ENCODE peak calls at places on chromosomes 12 and 14, in seven cellular contexts. T is H1, H is IMR-90, K is mesenchymal stem cell, D is H9, X is neuronal stem cell, A is trophoblast cell. C is an unnamed sample.

GRCh38 chr12:80837342-80837978 is 100.3 kb downstream of the LIN7A start:
- DNase-seq in T (no peak), X (peak; percentile 51), H (peak; percentile 76), A (peak; percentile 82), D (peak; percentile 72), K (peak; percentile 54), C (peak; percentile 96)

GRCh38 chr14:56855891-56856461 is 45.7 kb upstream of the OTX2 start:
- DNase-seq in K (no peak), H (no peak), A (peak; percentile 63), X (peak; percentile 90), T (peak; percentile 58), D (peak; percentile 84), C (peak; percentile 94)

GRCh38 chr12:53631721-53632120 is 5.5 kb upstream of the ATF7 start:
- DNase-seq in D (no peak), X (no peak), K (no peak), H (no peak), A (peak; percentile 89), T (no peak), C (no peak)

GRCh38 chr12:103812789-103813188 is 28.2 kb downstream of the NT5DC3 start:
- DNase-seq in H (no peak), K (no peak), D (no peak), T (no peak), X (no peak), A (no peak), C (no peak)

GRCh38 chr14:72443991-72444431 is 449.9 kb downstream of the DPF3 start:
- DNase-seq in H (no peak), D (no peak), T (no peak), X (no peak), A (no peak), K (no peak), C (no peak)

GRCh38 chr14:23623962-23624361 is 12.2 kb upstream of the DHRS2 start:
- DNase-seq in H (no peak), K (no peak), A (no peak), X (no peak), T (no peak), D (no peak), C (no peak)

GRCh38 chr12:125111403-125111802 is 46.2 kb downstream of the AACS start:
- DNase-seq in T (no peak), X (no peak), H (peak; percentile 14), K (no peak), A (no peak), D (no peak), C (no peak)

GRCh38 chr14:47917344-47917954 is 242.0 kb upstream of the MDGA2 start:
- DNase-seq in T (peak; percentile 56), K (peak; percentile 61), D (peak; percentile 29), A (peak; percentile 62), H (peak; percentile 13), X (peak; percentile 17), C (peak; percentile 70)

GRCh38 chr12:109695961-109696461 is 17.6 kb upstream of the FAM222A start:
- DNase-seq in X (no peak), T (no peak), H (no peak), A (no peak), K (peak; percentile 16), D (no peak), C (no peak)

GRCh38 chr12:52346596-52346995 is 20.7 kb downstream of the KRT85 start:
- DNase-seq in D (no peak), X (no peak), K (no peak), A (no peak), H (no peak), T (no peak), C (no peak)

GRCh38 chr12:52344111-52344510 is 22.9 kb upstream of the KRT83 start:
- DNase-seq in T (no peak), A (peak; percentile 2), D (peak; percentile 54), H (no peak), K (no peak), X (no peak), C (peak; percentile 20)

GRCh38 chr12:52342781-52343490 is 21.7 kb upstream of the KRT83 start:
- DNase-seq in H (no peak), D (no peak), T (no peak), X (no peak), A (no peak), K (no peak), C (no peak)

GRCh38 chr12:52341066-52341580 is 19.9 kb upstream of the KRT83 start:
- DNase-seq in A (no peak), X (no peak), H (no peak), K (no peak), D (no peak), T (no peak), C (no peak)

GRCh38 chr12:52343550-52343949 is 22.4 kb upstream of the KRT83 start:
- DNase-seq in D (no peak), X (no peak), T (no peak), A (no peak), H (no peak), K (no peak), C (no peak)
- H2BK5ac ChIP-seq in D (no peak overlapping the region), X (no peak overlapping the region), T (no peak overlapping the region), A (no peak overlapping the region), H (no peak overlapping the region), K (no peak overlapping the region), C (no peak overlapping the region)

GRCh38 chr12:49624919-49625577 is 1.7 kb downstream of the PRPF40B start:
- DNase-seq in A (peak; percentile 72), H (peak; percentile 72), T (no peak), X (no peak), K (peak; percentile 81), D (no peak), C (no peak)
- H3K27ac ChIP-seq in A (no peak overlapping the region), H (no peak overlapping the region), T (no peak overlapping the region), X (no peak overlapping the region), K (peak overlapping the region; percentile 7), D (no peak overlapping the region), C (no peak overlapping the region)

GRCh38 chr12:88310069-88310468 is 168.0 kb downstream of the TMTC3 start:
- DNase-seq in T (no peak), H (peak; percentile 88), A (peak; percentile 89), X (no peak), K (peak; percentile 81), D (no peak), C (no peak)

GRCh38 chr12:88309546-88309945 is 167.4 kb downstream of the TMTC3 start:
- DNase-seq in A (no peak), H (peak; percentile 83), X (no peak), T (no peak), K (peak; percentile 75), D (no peak), C (no peak)

GRCh38 chr12:88314706-88315105 is 172.6 kb downstream of the TMTC3 start:
- DNase-seq in T (no peak), A (no peak), H (no peak), X (no peak), D (no peak), K (no peak), C (no peak)

GRCh38 chr12:88310666-88311065 is 168.6 kb downstream of the TMTC3 start:
- DNase-seq in X (no peak), H (no peak), K (no peak), T (no peak), A (peak; percentile 84), D (no peak), C (no peak)

GRCh38 chr12:88313554-88313953 is 171.4 kb downstream of the TMTC3 start:
- DNase-seq in X (no peak), D (no peak), H (no peak), A (no peak), K (no peak), T (no peak), C (no peak)
- H3K23ac ChIP-seq in X (no peak overlapping the region), D (no peak overlapping the region), H (no peak overlapping the region), A (no peak overlapping the region), K (no peak overlapping the region), T (no peak overlapping the region), C (no peak overlapping the region)

GRCh38 chr14:83566567-83566966 is 1963.4 kb upstream of the FLRT2 start:
- DNase-seq in H (peak; percentile 4), D (no peak), A (no peak), X (no peak), T (no peak), K (peak; percentile 2), C (no peak)

DNA sequence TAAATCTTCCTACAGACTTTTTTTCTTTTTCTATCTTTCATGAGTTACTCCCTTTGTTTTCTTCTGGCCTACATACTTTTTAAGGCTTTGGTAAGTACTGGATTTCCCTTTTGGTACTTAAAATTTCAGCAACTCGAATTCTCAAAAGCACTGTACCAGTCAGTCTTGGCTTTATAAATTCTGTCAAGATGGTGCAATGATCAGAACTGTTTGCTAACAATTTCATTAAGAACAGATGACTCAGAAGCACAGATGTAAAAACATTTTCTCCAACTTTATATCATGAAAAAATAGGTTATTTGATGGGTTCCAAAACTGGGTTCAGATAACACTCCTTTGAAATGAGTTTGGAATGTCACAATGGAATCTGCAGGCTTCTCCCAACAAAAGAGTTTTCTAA is 1961.8 kb upstream of the FLRT2 start:
- DNase-seq in D (no peak), X (no peak), K (no peak), H (peak; percentile 35), T (no peak), A (no peak), C (no peak)
- H2BK5ac ChIP-seq in D (no peak overlapping the region), X (no peak overlapping the region), K (no peak overlapping the region), H (no peak overlapping the region), T (no peak overlapping the region), A (no peak overlapping the region), C (no peak overlapping the region)

GRCh38 chr14:75144944-75145343 is 18.1 kb upstream of the NEK9 start:
- DNase-seq in H (no peak), T (no peak), A (peak; percentile 38), K (peak; percentile 67), X (no peak), D (no peak), C (no peak)
- H3K27ac ChIP-seq in H (no peak overlapping the region), T (no peak overlapping the region), A (no peak overlapping the region), K (no peak overlapping the region), X (no peak overlapping the region), D (no peak overlapping the region), C (no peak overlapping the region)